ENCODE peak calls at places on chromosomes 2 and 18, in four cellular contexts. S is T-helper 9 cell, T is SK-N-DZ, K is MCF 10A. H is an unnamed sample.

GRCh38 chr18:79382681-79383387 is 12.9 kb upstream of the NFATC1 start:
- DNase-seq in S (no peak), T (no peak), K (no peak), H (no peak)

GRCh38 chr2:22282215-22282614 is 1102.8 kb upstream of the KLHL29 start:
- DNase-seq in S (no peak), T (no peak), K (peak; percentile 2), H (no peak)

GRCh38 chr2:97740590-97741182 is 27.3 kb downstream of the ZAP70 start:
- DNase-seq in S (peak; percentile 35), T (peak; percentile 65), K (peak; percentile 38), H (no peak)

GRCh38 chr2:19021721-19022120 is 336.7 kb downstream of the OSR1 start:
- DNase-seq in S (no peak), T (no peak), K (peak; percentile 54), H (no peak)

GRCh38 chr18:49933530-49933929 is 120.2 kb upstream of the ACAA2 start:
- DNase-seq in S (no peak), T (no peak), K (no peak), H (no peak)

GRCh38 chr2:105515581-105516415 is 116.9 kb upstream of the FHL2 start:
- DNase-seq in S (no peak), T (no peak), K (peak; percentile 67), H (no peak)

GRCh38 chr2:188524519-188525113 is 232.9 kb downstream of the GULP1 start:
- DNase-seq in S (no peak), T (peak; percentile 67), K (peak; percentile 67), H (no peak)

GRCh38 chr2:86035883-86036789 is 69.5 kb downstream of the POLR1A start:
- DNase-seq in S (peak; percentile 59), T (no peak), K (peak; percentile 17), H (peak; percentile 77)

GRCh38 chr2:119888673-119889072 is 124.2 kb upstream of the EPB41L5 start:
- DNase-seq in S (no peak), T (no peak), K (peak; percentile 58), H (no peak)

GRCh38 chr2:195898505-195898904 is 170.1 kb downstream of the DNAH7 start:
- DNase-seq in S (no peak), T (peak; percentile 7), K (peak; percentile 78), H (no peak)

GRCh38 chr18:7303306-7303705 is 72.4 kb downstream of the LRRC30 start:
- DNase-seq in S (no peak), T (no peak), K (no peak), H (no peak)

GRCh38 chr2:176001281-176001902 is 675 bp downstream of the LNPK start:
- DNase-seq in S (peak; percentile 16), T (peak; percentile 77), K (peak; percentile 49), H (peak; percentile 17)

GRCh38 chr2:191379375-191379774 is 134.2 kb downstream of the MYO1B start:
- DNase-seq in S (no peak), T (no peak), K (no peak), H (no peak)

GRCh38 chr2:218831378-218831990 is at the start of gene PRKAG3:
- DNase-seq in S (no peak), T (no peak), K (no peak), H (no peak)

GRCh38 chr18:8912348-8913057 is 190.0 kb upstream of the NDUFV2 start:
- DNase-seq in S (no peak), T (peak; percentile 37), K (peak; percentile 10), H (no peak)

GRCh38 chr2:127807678-127808353 is 3.2 kb downstream of the WDR33 start:
- DNase-seq in S (no peak), T (no peak), K (no peak), H (no peak)

GRCh38 chr18:32301976-32302743 is 112.3 kb downstream of the MEP1B start:
- DNase-seq in S (no peak), T (no peak), K (peak; percentile 77), H (no peak)

GRCh38 chr18:79871026-79871390 is 73.3 kb downstream of the KCNG2 start:
- DNase-seq in S (no peak), T (no peak), K (no peak), H (no peak)

H was measured in T-cell.